ENCODE peak calls at places on chromosome 13, in six cellular contexts. Q is stimulated activated CD8-positive, alpha-beta memory T cell treated with anti-CD3 and anti-CD28 coated beads, Interleukin-2, amount 100 ng/mL, for 1 hour; W is mesendoderm; I is amniotic stem cell; J is brain pericyte; E is stimulated activated CD4-positive, alpha-beta T cell treated with anti-CD3 and anti-CD28 coated beads, TNF-alpha, amount 100 ng/mL, for 48 hours. U is an unnamed sample.

GRCh38 chr13:111328803-111329410 is 8.5 kb downstream of the TEX29 start:
- DNase-seq in J (no peak), I (no peak), W (no peak), E (no peak), Q (no peak), U (no peak)

GRCh38 chr13:110920038-110920437 is 5.2 kb upstream of the ANKRD10 start:
- DNase-seq in W (no peak), E (no peak), J (no peak), Q (no peak), I (no peak), U (no peak)

GRCh38 chr13:107518780-107519179 is 696.6 kb downstream of the LIG4 start:
- DNase-seq in E (no peak), J (no peak), W (no peak), Q (no peak), I (no peak), U (no peak)

GRCh38 chr13:97298816-97299215 is 76.7 kb downstream of the MBNL2 start:
- DNase-seq in Q (no peak), E (no peak), J (no peak), W (no peak), I (no peak), U (no peak)

GRCh38 chr13:98443329-98443728 is 133.6 kb downstream of the STK24 start:
- DNase-seq in I (peak), Q (no peak), W (peak), J (no peak), E (no peak), U (no peak)

GRCh38 chr13:44470623-44471562 is 97.3 kb downstream of the SERP2 start:
- DNase-seq in Q (no peak), I (peak), W (peak), E (no peak), J (no peak), U (no peak)

GRCh38 chr13:20873348-20873747 is 29.2 kb downstream of the XPO4 start:
- DNase-seq in E (no peak), J (no peak), Q (no peak), I (no peak), W (peak), U (no peak)

GRCh38 chr13:51829236-51829899 is 15.6 kb downstream of the TMEM272 start:
- DNase-seq in W (no peak), J (no peak), I (no peak), E (no peak), Q (no peak), U (no peak)

GRCh38 chr13:27022571-27023311 is 148.9 kb downstream of the USP12 start:
- DNase-seq in W (peak), J (no peak), E (no peak), Q (no peak), I (no peak), U (no peak)

GRCh38 chr13:52926971-52927370 is 78.5 kb upstream of the PCDH8 start:
- DNase-seq in J (no peak), W (no peak), I (no peak), Q (no peak), E (no peak), U (no peak)

GRCh38 chr13:57644106-57644505 is 12.6 kb downstream of the PCDH17 start:
- DNase-seq in W (no peak), Q (no peak), I (no peak), E (no peak), J (no peak), U (no peak)

GRCh38 chr13:36101157-36101556 is 30.0 kb downstream of the DCLK1 start:
- DNase-seq in J (no peak), Q (no peak), W (no peak), I (no peak), E (no peak), U (no peak)

GRCh38 chr13:104694397-104694796 is 1628.2 kb upstream of the SLC10A2 start:
- DNase-seq in Q (no peak), W (no peak), I (no peak), J (no peak), E (no peak), U (no peak)

GRCh38 chr13:111110054-111110453 is 5.1 kb upstream of the ARHGEF7 start:
- DNase-seq in J (no peak), I (no peak), E (no peak), W (no peak), Q (no peak), U (no peak)

GRCh38 chr13:45138282-45138681 is 18.0 kb downstream of the GTF2F2 start:
- DNase-seq in Q (no peak), E (no peak), J (no peak), I (no peak), W (no peak), U (no peak)

GRCh38 chr13:25329706-25330105 is 28.3 kb downstream of the NUP58 start:
- DNase-seq in W (peak), J (no peak), I (no peak), Q (no peak), E (no peak), U (no peak)

GRCh38 chr13:47289578-47289977 is 392.7 kb upstream of the HTR2A start:
- DNase-seq in W (no peak), Q (no peak), J (no peak), E (no peak), I (no peak), U (no peak)

GRCh38 chr13:41675306-41675705 is 218.0 kb downstream of the RGCC start:
- DNase-seq in E (no peak), J (peak), I (no peak), W (no peak), Q (no peak), U (no peak)

GRCh38 chr13:113963376-113963775 is 10.5 kb downstream of the C13orf46 start:
- DNase-seq in I (no peak), J (no peak), Q (no peak), W (no peak), E (no peak), U (peak)

U was measured in chondrocyte.